ENCODE peak calls at places on chromosomes 6 and 20, in five cellular contexts. U is NCI-H2171 treated with DMSO at 0.1 percent for 48 hours; C is stimulated activated CD4-positive, alpha-beta T cell treated with anti-CD3 and anti-CD28 coated beads, TNF-alpha, amount 100 ng/mL, for 1 hour; A is cardiac fibroblast; Z is left colon. B is an unnamed sample.
A peak's percentile ranks its signal among the peaks of the same experiment; 100 is the strongest.

GRCh38 chr20:58312836-58313235 is 3.3 kb downstream of the RAB22A start:
- DNase-seq in U (no peak), C (no peak), A (no peak), Z (no peak), B (no peak)

GRCh38 chr6:165686966-165687365 is 23.9 kb upstream of the PDE10A start:
- DNase-seq in U (no peak), C (no peak), A (no peak), Z (no peak), B (no peak)

GRCh38 chr6:126548301-126548700 is 208.4 kb downstream of the CENPW start:
- DNase-seq in U (no peak), C (no peak), A (peak; percentile 5), Z (no peak), B (no peak)

GRCh38 chr6:111952821-111953535 is 79.7 kb upstream of the FYN start:
- DNase-seq in U (no peak), C (no peak), A (peak; percentile 44), Z (no peak), B (no peak)

GRCh38 chr6:15266423-15266996 is 20.6 kb downstream of the JARID2 start:
- DNase-seq in U (no peak), C (no peak), A (peak; percentile 68), Z (no peak), B (no peak)

GRCh38 chr20:44656447-44656846 is 4.9 kb upstream of the ADA start:
- DNase-seq in U (no peak), C (no peak), A (no peak), Z (no peak), B (no peak)

GRCh38 chr6:119333707-119334295 is 15.8 kb downstream of the MAN1A1 start:
- DNase-seq in U (peak; percentile 62), C (no peak), A (no peak), Z (no peak), B (no peak)

GRCh38 chr6:74087898-74088297 is 391.9 kb downstream of the CD109 start:
- DNase-seq in U (no peak), C (no peak), A (peak; percentile 44), Z (no peak), B (no peak)

GRCh38 chr6:2072450-2072849 is 173.0 kb downstream of the GMDS start:
- DNase-seq in U (no peak), C (no peak), A (peak; percentile 58), Z (no peak), B (no peak)

GRCh38 chr6:5986847-5987246 is 19.9 kb downstream of the NRN1 start:
- DNase-seq in U (no peak), C (no peak), A (no peak), Z (no peak), B (no peak)

GRCh38 chr20:63974402-63975200 is 4.8 kb downstream of the SAMD10 start:
- DNase-seq in U (no peak), C (no peak), A (peak; percentile 19), Z (no peak), B (peak; percentile 34)

GRCh38 chr6:36296240-36296639 is 26.4 kb downstream of the PNPLA1 start:
- DNase-seq in U (no peak), C (no peak), A (peak; percentile 69), Z (no peak), B (no peak)

GRCh38 chr6:137724018-137724403 is 143.0 kb upstream of the TNFAIP3 start:
- DNase-seq in U (no peak), C (no peak), A (peak; percentile 51), Z (no peak), B (no peak)

GRCh38 chr6:127300411-127300810 is 33.7 kb downstream of the RNF146 start:
- DNase-seq in U (peak; percentile 56), C (no peak), A (peak; percentile 91), Z (no peak), B (no peak)

GRCh38 chr6:6884193-6884627 is 223.6 kb upstream of the RREB1 start:
- DNase-seq in U (no peak), C (no peak), A (peak; percentile 15), Z (no peak), B (no peak)

GRCh38 chr20:57708694-57709673 is 831 bp downstream of the PMEPA1 start:
- DNase-seq in U (no peak), C (no peak), A (peak; percentile 21), Z (peak; percentile 57), B (peak; percentile 57)

GRCh38 chr6:136721467-136721866 is 70.8 kb downstream of the MAP3K5 start:
- DNase-seq in U (no peak), C (no peak), A (no peak), Z (no peak), B (no peak)

GRCh38 chr6:96391776-96392175 is 129.8 kb upstream of the UFL1 start:
- DNase-seq in U (peak; percentile 94), C (no peak), A (no peak), Z (peak; percentile 16), B (peak; percentile 36)

GRCh38 chr6:104575536-104575935 is 284.2 kb downstream of the HACE1 start:
- DNase-seq in U (no peak), C (no peak), A (no peak), Z (no peak), B (no peak)

GRCh38 chr6:2215342-2215741 is 30.1 kb downstream of the GMDS start:
- DNase-seq in U (no peak), C (no peak), A (no peak), Z (no peak), B (no peak)

GRCh38 chr6:78867020-78867369 is 356 bp upstream of the IRAK1BP1 start:
- DNase-seq in U (no peak), C (no peak), A (no peak), Z (no peak), B (no peak)

GRCh38 chr20:1961374-1961773 is 32.5 kb downstream of the PDYN start:
- DNase-seq in U (no peak), C (no peak), A (no peak), Z (no peak), B (no peak)

GRCh38 chr20:8291873-8292272 is 159.8 kb downstream of the PLCB1 start:
- DNase-seq in U (no peak), C (no peak), A (peak; percentile 33), Z (no peak), B (no peak)

GRCh38 chr20:51028616-51029263 is 5.8 kb upstream of the KCNG1 start:
- DNase-seq in U (no peak), C (no peak), A (no peak), Z (no peak), B (no peak)

GRCh38 chr6:83429857-83430605 is 820 bp downstream of the ME1 start:
- DNase-seq in U (peak; percentile 61), C (no peak), A (peak; percentile 44), Z (peak; percentile 15), B (no peak)

GRCh38 chr6:153032255-153032882 is 29.9 kb upstream of the MTRF1L start:
- DNase-seq in U (peak; percentile 27), C (no peak), A (peak; percentile 88), Z (no peak), B (no peak)

GRCh38 chr6:157049126-157049525 is 271.9 kb downstream of the ARID1B start:
- DNase-seq in U (no peak), C (no peak), A (no peak), Z (no peak), B (no peak)

GRCh38 chr6:7777062-7777461 is 51.2 kb downstream of the BMP6 start:
- DNase-seq in U (no peak), C (no peak), A (no peak), Z (no peak), B (no peak)

GRCh38 chr20:31747640-31748039 is 8.6 kb downstream of the TPX2 start:
- DNase-seq in U (peak; percentile 67), C (no peak), A (no peak), Z (no peak), B (no peak)